ENCODE peak calls at places on chromosome 12, in four cellular contexts. R is activated CD8-positive, alpha-beta T cell treated with anti-CD3 and anti-CD28 coated beads for 36 hours; I is mammary epithelial cell; X is H1. Q is an unnamed sample.

GRCh38 chr12:2643736-2644135 is 151.0 kb upstream of the FKBP4 start:
- DNase-seq in R (no peak), I (no peak), X (no peak), Q (no peak)

GRCh38 chr12:120687570-120688289 is 781 bp downstream of the MLEC start:
- DNase-seq in R (peak), I (no peak), X (no peak), Q (no peak)

GRCh38 chr12:100251917-100252316 is 15.0 kb downstream of the DEPDC4 start:
- DNase-seq in R (no peak), I (no peak), X (no peak), Q (no peak)

GRCh38 chr12:65741662-65742480 is 82.4 kb upstream of the HMGA2 start:
- DNase-seq in R (peak), I (no peak), X (no peak), Q (peak)

GRCh38 chr12:70618371-70618770 is 18.9 kb downstream of the PTPRB start:
- DNase-seq in R (no peak), I (no peak), X (no peak), Q (no peak)

GRCh38 chr12:116427200-116427932 is 131.8 kb upstream of the MAP1LC3B2 start:
- DNase-seq in R (no peak), I (no peak), X (peak), Q (no peak)

GRCh38 chr12:19239616-19240234 is 110.2 kb downstream of the PLEKHA5 start:
- DNase-seq in R (no peak), I (no peak), X (no peak), Q (no peak)

GRCh38 chr12:49126852-49127763 is 4.1 kb downstream of the TUBA1B start:
- DNase-seq in R (no peak), I (no peak), X (no peak), Q (no peak)

GRCh38 chr12:121782616-121782966 is 10.9 kb downstream of the RHOF start:
- DNase-seq in R (no peak), I (no peak), X (no peak), Q (no peak)

GRCh38 chr12:76688001-76688400 is 75.9 kb upstream of the ZDHHC17 start:
- DNase-seq in R (no peak), I (no peak), X (no peak), Q (no peak)

GRCh38 chr12:64584173-64584555 is 26.1 kb upstream of the RASSF3 start:
- DNase-seq in R (no peak), I (no peak), X (no peak), Q (no peak)

GRCh38 chr12:101287357-101287756 is 7.5 kb downstream of the UTP20 start:
- DNase-seq in R (no peak), I (no peak), X (no peak), Q (no peak)

GRCh38 chr12:7039403-7039802 is 21.1 kb upstream of the C1S start:
- DNase-seq in R (no peak), I (peak), X (no peak), Q (no peak)

GRCh38 chr12:1972260-1972659 is 32.0 kb downstream of the DCP1B start:
- DNase-seq in R (no peak), I (peak), X (no peak), Q (no peak)

GRCh38 chr12:113469893-113470743 is 1.6 kb downstream of the LHX5 start:
- DNase-seq in R (no peak), I (no peak), X (no peak), Q (peak)

GRCh38 chr12:112308652-112309051 is 73.6 kb downstream of the HECTD4 start:
- DNase-seq in R (no peak), I (no peak), X (no peak), Q (no peak)

GRCh38 chr12:123258593-123258992 is 13.1 kb downstream of the CDK2AP1 start:
- DNase-seq in R (no peak), I (no peak), X (no peak), Q (no peak)

GRCh38 chr12:91367234-91367849 is 184.7 kb upstream of the DCN start:
- DNase-seq in R (no peak), I (no peak), X (no peak), Q (peak)

GRCh38 chr12:128994869-128995268 is 141.6 kb downstream of the GLT1D1 start:
- DNase-seq in R (no peak), I (no peak), X (no peak), Q (no peak)

GRCh38 chr12:46376579-46376978 is 4.0 kb upstream of the SLC38A2 start:
- DNase-seq in R (no peak), I (no peak), X (no peak), Q (no peak)

GRCh38 chr12:46483572-46484395 is 111.2 kb upstream of the SLC38A2 start:
- DNase-seq in R (no peak), I (no peak), X (no peak), Q (no peak)

GRCh38 chr12:24795699-24796385 is 153.1 kb downstream of the BCAT1 start:
- DNase-seq in R (peak), I (peak), X (no peak), Q (peak)

GRCh38 chr12:122942609-122943008 is 23.7 kb downstream of the ABCB9 start:
- DNase-seq in R (no peak), I (no peak), X (no peak), Q (no peak)

GRCh38 chr12:3892631-3893030 is 19.4 kb upstream of the PARP11 start:
- DNase-seq in R (no peak), I (no peak), X (no peak), Q (no peak)

GRCh38 chr12:54129028-54129903 is 59.5 kb downstream of the SMUG1 start:
- DNase-seq in R (no peak), I (no peak), X (no peak), Q (no peak)

GRCh38 chr12:100427078-100427477 is 46.6 kb upstream of the NR1H4 start:
- DNase-seq in R (no peak), I (peak), X (no peak), Q (no peak)

GRCh38 chr12:88781909-88782308 is 201.6 kb upstream of the KITLG start:
- DNase-seq in R (no peak), I (peak), X (no peak), Q (no peak)
- TF ChIP-seq CTCF in R (no peak), I (no peak), X (no peak), Q (no peak)

GRCh38 chr12:52763991-52764390 is 13.2 kb downstream of the KRT76 start:
- DNase-seq in R (no peak), I (no peak), X (no peak), Q (no peak)
- TF ChIP-seq CTCF in R (no peak), I (no peak), X (no peak), Q (no peak)

GRCh38 chr12:115166698-115167315 is 482.8 kb upstream of the TBX3 start:
- DNase-seq in R (no peak), I (no peak), X (no peak), Q (no peak)
- TF ChIP-seq CTCF in R (no peak), I (peak), X (no peak), Q (no peak)

DNA sequence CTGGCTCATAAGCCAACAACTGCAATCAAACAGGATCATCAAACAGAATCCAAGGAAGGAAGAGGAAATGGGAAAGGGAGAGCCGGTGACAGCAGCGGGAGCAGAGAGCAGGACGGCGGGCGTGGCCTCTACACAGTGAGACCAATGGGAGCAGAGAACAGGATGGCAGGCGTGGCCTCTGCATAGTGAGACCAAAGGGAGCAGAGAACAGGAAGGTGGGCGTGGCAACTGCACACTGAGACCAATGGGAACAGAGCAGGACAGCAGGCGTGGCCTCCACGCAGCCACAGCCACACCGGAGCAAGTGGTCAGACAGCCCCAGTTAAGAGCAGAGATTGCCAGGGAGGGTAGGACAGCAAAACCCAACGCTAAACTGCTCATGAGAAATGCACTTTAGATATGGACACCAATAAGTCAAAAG is 16.4 kb downstream of the LRCOL1 start:
- DNase-seq in R (peak), I (peak), X (no peak), Q (peak)
- TF ChIP-seq CTCF in R (no peak), I (no peak), X (no peak), Q (no peak)

GRCh38 chr12:110741371-110741770 is 1.3 kb downstream of the PPP1CC start:
- DNase-seq in R (peak), I (peak), X (no peak), Q (no peak)

GRCh38 chr12:110743571-110744093 is 941 bp upstream of the PPP1CC start:
- DNase-seq in R (peak), I (peak), X (no peak), Q (no peak)

GRCh38 chr12:110744176-110744575 is 1.5 kb upstream of the PPP1CC start:
- DNase-seq in R (no peak), I (peak), X (no peak), Q (no peak)

GRCh38 chr12:110741795-110742717 is 635 bp downstream of the PPP1CC start:
- DNase-seq in R (peak), I (peak), X (no peak), Q (peak)

GRCh38 chr12:110742718-110743570 is at the start of gene PPP1CC:
- DNase-seq in R (peak), I (peak), X (peak), Q (peak)
- TF ChIP-seq CTCF in R (no peak), I (no peak), X (no peak), Q (no peak)

GRCh38 chr12:131366261-131366871 is 344.5 kb upstream of the SFSWAP start:
- DNase-seq in R (no peak), I (no peak), X (no peak), Q (no peak)

GRCh38 chr12:131363841-131364425 is 347.0 kb upstream of the SFSWAP start:
- DNase-seq in R (no peak), I (no peak), X (no peak), Q (no peak)

GRCh38 chr12:131363416-131363815 is 347.5 kb upstream of the SFSWAP start:
- DNase-seq in R (no peak), I (no peak), X (no peak), Q (no peak)

GRCh38 chr12:131364903-131365820 is 345.7 kb upstream of the SFSWAP start:
- DNase-seq in R (no peak), I (no peak), X (no peak), Q (no peak)

GRCh38 chr12:131365821-131366260 is 345.0 kb upstream of the SFSWAP start:
- DNase-seq in R (no peak), I (no peak), X (no peak), Q (no peak)
- TF ChIP-seq CTCF in R (no peak), I (no peak), X (no peak), Q (no peak)

DNA sequence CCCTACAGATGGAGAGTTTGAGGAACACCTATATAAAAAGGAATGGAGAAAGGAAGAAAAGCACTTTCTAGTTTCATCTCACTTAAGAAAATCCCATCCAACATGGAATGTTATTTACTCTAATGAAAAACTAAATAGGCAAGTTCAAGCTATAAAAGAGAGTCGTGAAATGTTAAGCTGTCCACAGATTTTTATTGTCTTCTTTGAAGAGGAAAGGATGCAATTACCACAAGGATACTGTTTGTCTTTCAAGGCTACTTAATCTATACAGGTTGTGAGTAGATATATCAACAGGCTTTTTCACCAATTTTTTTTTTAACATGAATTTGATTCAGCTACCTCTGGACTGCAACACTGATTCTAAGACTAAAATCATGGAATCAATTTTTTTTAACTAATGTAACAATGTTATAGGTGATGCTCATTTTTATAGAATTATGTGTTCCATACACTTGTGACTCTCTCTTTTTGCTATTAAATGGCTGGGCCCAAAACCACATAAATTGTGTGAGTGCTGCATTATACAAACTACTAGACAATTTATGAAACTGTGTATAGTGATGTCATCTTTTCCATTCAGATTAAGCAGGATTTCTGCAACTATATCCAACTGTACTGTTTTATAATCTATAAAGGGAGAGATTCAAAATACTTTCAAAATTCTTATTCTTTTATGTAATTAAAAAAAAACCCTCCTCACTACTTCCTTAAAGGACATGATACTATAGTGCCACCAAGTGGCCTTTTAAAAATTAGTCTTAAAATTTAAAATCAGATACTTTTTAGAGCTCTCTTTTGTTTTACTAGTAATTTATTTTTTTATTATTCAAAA is 26.7 kb upstream of the BMAL2 start:
- DNase-seq in R (no peak), I (no peak), X (no peak), Q (no peak)
- TF ChIP-seq CTCF in R (peak), I (peak), X (no peak), Q (no peak)

DNA sequence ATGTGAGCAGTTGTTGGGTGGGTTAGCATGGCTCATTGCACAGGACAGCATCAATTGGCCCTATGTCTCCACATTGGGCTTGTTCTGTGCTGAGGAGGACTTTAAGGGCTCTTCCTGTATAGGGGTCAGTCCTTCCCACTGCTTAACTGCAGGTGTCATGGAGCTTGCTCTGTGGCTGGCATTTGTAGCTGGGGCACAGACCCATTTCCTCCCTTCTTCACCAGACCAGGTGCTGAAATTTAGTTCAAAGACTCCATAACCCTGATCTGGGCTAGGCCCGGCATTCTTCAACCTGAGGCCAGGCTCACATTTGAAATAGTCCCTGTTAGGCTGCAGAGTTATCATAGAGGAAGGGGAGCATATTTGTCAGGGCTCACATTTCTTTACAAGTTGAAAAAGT is 12.8 kb downstream of the CHST11 start:
- DNase-seq in R (no peak), I (no peak), X (no peak), Q (no peak)
- TF ChIP-seq CTCF in R (no peak), I (no peak), X (no peak), Q (no peak)

GRCh38 chr12:57522887-57523705 is 472 bp downstream of the MBD6 start:
- DNase-seq in R (no peak), I (peak), X (no peak), Q (no peak)
- TF ChIP-seq CTCF in R (no peak), I (no peak), X (no peak), Q (no peak)

Q was measured in GM13976.